ENCODE peak calls at places on chromosomes 12 and 14, in four cellular contexts. O is left ventricle myocardium inferior, X is neural progenitor cell, S is tibial artery. Z is an unnamed sample. For H3K27me3, the result is how much of the 10 kb centered on the place peaks cover.

GRCh38 chr14:76051717-76052459 is 66.3 kb downstream of the IFT43 start:
- DNase-seq in O (no peak), X (no peak), S (no peak), Z (no peak)

GRCh38 chr12:121531356-121531750 is 49.5 kb downstream of the KDM2B start:
- DNase-seq in O (no peak), X (no peak), S (no peak), Z (no peak)

GRCh38 chr12:95574799-95575452 is 23.6 kb upstream of the USP44 start:
- DNase-seq in O (no peak), X (peak), S (no peak), Z (no peak)

GRCh38 chr12:131249291-131250027 is 295.8 kb downstream of the ADGRD1 start:
- DNase-seq in O (no peak), X (no peak), S (peak), Z (no peak)

GRCh38 chr12:100460702-100461101 is 13.0 kb upstream of the NR1H4 start:
- DNase-seq in O (no peak), X (peak), S (no peak), Z (no peak)

GRCh38 chr12:79858518-79858917 is 76.4 kb downstream of the PPP1R12A start:
- DNase-seq in O (no peak), X (no peak), S (no peak), Z (no peak)

GRCh38 chr12:50174971-50175715 is 8.0 kb upstream of the CERS5 start:
- DNase-seq in O (no peak), X (peak), S (no peak), Z (no peak)

GRCh38 chr14:74438351-74438915 is 12.4 kb upstream of the SYNDIG1L start:
- DNase-seq in O (no peak), X (no peak), S (no peak), Z (no peak)

GRCh38 chr14:23548351-23549318 is 2.9 kb downstream of the ZFHX2 start:
- DNase-seq in O (no peak), X (peak), S (no peak), Z (no peak)

GRCh38 chr14:95507174-95507573 is 9.3 kb downstream of the SYNE3 start:
- DNase-seq in O (peak), X (no peak), S (peak), Z (peak)

GRCh38 chr14:55847766-55848165 is 267.8 kb downstream of the KTN1 start:
- DNase-seq in O (no peak), X (no peak), S (no peak), Z (no peak)

GRCh38 chr14:37057776-37058175 is 114.6 kb downstream of the SLC25A21 start:
- DNase-seq in O (no peak), X (no peak), S (no peak), Z (no peak)

GRCh38 chr14:22900088-22900799 is 17.2 kb downstream of the REM2 start:
- DNase-seq in O (no peak), X (peak), S (no peak), Z (no peak)

GRCh38 chr12:92538970-92539749 is 163.6 kb upstream of the PLEKHG7 start:
- DNase-seq in O (no peak), X (no peak), S (no peak), Z (no peak)

GRCh38 chr12:67426067-67426466 is 156.9 kb downstream of the CAND1 start:
- DNase-seq in O (no peak), X (no peak), S (no peak), Z (no peak)

GRCh38 chr12:30732954-30733637 is 21.7 kb downstream of the CAPRIN2 start:
- DNase-seq in O (no peak), X (no peak), S (no peak), Z (no peak)
- H3K27me3 ChIP-seq in O (under half), X (under half), S (under half), Z (under half)

GRCh38 chr12:99387661-99388060 is 259.9 kb upstream of the GARIN6 start:
- DNase-seq in O (no peak), X (no peak), S (no peak), Z (no peak)

GRCh38 chr12:99392091-99392850 is 255.3 kb upstream of the GARIN6 start:
- DNase-seq in O (no peak), X (no peak), S (no peak), Z (no peak)

GRCh38 chr12:99393763-99394162 is 253.8 kb upstream of the GARIN6 start:
- DNase-seq in O (no peak), X (no peak), S (no peak), Z (no peak)

GRCh38 chr12:99389751-99390150 is 257.8 kb upstream of the GARIN6 start:
- DNase-seq in O (no peak), X (no peak), S (no peak), Z (no peak)

DNA sequence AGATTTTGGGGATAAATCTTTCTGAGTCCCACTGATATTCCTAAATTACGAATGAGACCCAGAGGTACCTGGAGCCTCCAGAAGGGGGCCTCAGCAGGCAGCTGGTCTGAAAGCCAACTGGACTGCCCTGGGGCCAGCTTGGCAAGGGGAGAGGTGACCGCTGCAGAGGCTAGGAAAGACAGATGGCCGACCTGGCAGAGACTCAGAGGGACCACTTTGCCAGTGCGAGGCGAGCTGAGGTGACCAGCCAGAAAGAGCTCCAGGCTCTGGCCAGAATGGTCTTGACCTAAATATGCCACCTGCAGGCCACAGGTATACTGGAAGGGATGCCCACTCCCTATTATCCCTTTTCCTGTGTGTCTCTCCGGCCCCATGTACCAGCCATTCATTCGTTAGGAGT is 256.8 kb upstream of the GARIN6 start:
- DNase-seq in O (no peak), X (peak), S (no peak), Z (no peak)
- TF ChIP-seq CTCF in O (peak), X (peak), S (peak), Z (peak)

GRCh38 chr12:114397978-114398881 is 7.7 kb downstream of the TBX5 start:
- DNase-seq in O (no peak), X (peak), S (no peak), Z (no peak)

GRCh38 chr12:114396153-114396868 is 9.6 kb downstream of the TBX5 start:
- DNase-seq in O (no peak), X (peak), S (no peak), Z (no peak)

GRCh38 chr12:114396869-114397719 is 8.8 kb downstream of the TBX5 start:
- DNase-seq in O (no peak), X (peak), S (no peak), Z (no peak)

GRCh38 chr12:114393569-114393968 is 12.4 kb downstream of the TBX5 start:
- DNase-seq in O (no peak), X (no peak), S (no peak), Z (no peak)

DNA sequence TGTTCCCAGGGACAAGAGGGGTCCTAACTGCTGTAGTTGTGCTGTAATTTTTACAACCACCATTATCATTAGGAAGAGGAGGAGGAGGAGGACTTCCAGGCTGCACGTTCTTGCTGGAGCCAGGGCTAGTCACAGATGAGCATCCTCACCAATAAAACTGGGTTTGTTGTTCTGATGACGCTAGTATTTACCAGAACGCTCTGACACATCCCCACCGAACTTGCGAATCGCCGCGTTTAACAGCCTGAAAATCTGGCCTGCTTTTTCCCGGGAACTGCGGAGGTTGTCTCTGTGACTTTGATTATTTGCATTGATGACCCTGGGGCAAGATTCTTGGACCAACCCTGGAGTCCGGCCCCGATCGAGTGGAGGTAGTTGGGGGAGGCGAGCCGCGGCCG is 10.2 kb downstream of the TBX5 start:
- DNase-seq in O (no peak), X (no peak), S (no peak), Z (no peak)
- H3K27me3 ChIP-seq in O (half or more), X (half or more), S (half or more), Z (half or more)

GRCh38 chr14:106738075-106738474 is 1211.7 kb downstream of the TMEM121 start:
- DNase-seq in O (no peak), X (no peak), S (no peak), Z (no peak)
- TF ChIP-seq CTCF in O (no peak), X (no peak), S (no peak), Z (no peak)

DNA sequence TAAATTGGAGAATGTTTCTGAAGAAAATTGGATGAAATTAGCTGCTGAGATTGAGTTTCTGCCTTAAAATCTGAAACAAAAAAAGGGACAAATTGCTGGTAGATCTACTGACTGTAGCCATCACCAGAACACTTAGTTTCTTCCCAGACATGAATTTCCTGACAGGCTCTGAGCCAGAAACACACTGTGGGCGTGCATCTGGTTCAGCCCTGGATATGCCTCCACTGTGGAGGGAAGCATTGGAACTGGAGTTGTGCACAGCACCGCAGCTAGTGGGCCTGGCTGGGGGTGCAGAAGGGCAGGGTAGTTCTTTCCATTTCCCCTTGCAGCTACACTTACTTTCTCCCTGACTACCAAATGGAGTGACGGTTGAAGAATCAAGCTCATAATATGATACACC is 31.2 kb downstream of the CREBL2 start:
- DNase-seq in O (no peak), X (no peak), S (no peak), Z (no peak)
- H3K27me3 ChIP-seq in O (under half), X (under half), S (under half), Z (under half)

GRCh38 chr12:109714913-109715244 is 1.3 kb downstream of the FAM222A start:
- DNase-seq in O (no peak), X (no peak), S (no peak), Z (no peak)

GRCh38 chr12:109715310-109716091 is 1.9 kb downstream of the FAM222A start:
- DNase-seq in O (peak), X (peak), S (no peak), Z (no peak)

GRCh38 chr12:109714141-109714912 is 702 bp downstream of the FAM222A start:
- DNase-seq in O (peak), X (peak), S (peak), Z (no peak)

GRCh38 chr12:109711596-109712461 is 1.8 kb upstream of the FAM222A start:
- DNase-seq in O (peak), X (peak), S (no peak), Z (no peak)

DNA sequence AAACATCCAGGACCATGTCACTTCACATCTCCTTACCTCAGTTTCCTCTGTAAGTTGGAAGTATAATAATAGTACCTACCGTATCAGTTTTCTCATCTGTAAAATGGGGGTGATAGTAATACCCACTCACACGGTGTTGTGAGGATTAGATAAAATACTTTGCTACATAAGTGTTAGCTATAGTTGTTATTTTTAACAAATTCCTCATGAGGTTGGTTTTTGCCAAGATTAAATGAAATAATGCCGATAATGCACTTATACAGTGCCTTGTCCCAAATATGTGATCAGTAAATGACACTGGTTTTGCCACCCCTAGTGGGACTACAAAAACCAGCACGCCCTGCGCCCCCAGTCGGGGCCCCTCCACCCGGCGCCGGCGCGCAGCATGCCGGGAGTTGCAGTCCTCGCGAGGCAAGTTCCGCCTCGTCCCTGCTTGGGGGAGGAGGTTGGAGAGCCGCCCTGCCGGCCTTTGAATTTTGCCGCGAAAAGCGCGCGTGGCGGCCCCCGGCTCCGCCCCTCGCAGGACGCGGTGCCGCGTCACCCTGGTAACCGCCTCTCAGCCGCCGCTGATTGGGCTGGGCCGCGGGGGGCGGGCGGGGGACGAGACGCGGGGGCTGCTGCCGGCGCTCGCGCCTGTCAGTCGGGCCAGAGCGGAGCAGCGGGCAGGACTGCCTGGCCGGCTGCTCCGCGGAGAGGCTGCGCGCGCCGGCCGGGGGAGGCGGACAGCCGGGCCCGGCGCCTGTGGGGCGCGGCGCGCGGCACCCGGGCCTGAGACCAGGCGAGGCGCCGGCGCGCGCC is at the start of gene FAM222A:
- DNase-seq in O (peak), X (peak), S (peak), Z (peak)
- TF ChIP-seq CTCF in O (peak), X (no peak), S (no peak), Z (no peak)

GRCh38 chr14:60647837-60648168 is 1.5 kb downstream of the SIX1 start:
- DNase-seq in O (no peak), X (no peak), S (no peak), Z (no peak)

GRCh38 chr14:60650382-60650961 is 1.2 kb upstream of the SIX1 start:
- DNase-seq in O (no peak), X (peak), S (no peak), Z (no peak)

GRCh38 chr14:60648169-60648933 is 926 bp downstream of the SIX1 start:
- DNase-seq in O (no peak), X (peak), S (peak), Z (peak)

GRCh38 chr14:60649815-60650381 is 621 bp upstream of the SIX1 start:
- DNase-seq in O (no peak), X (peak), S (no peak), Z (no peak)

DNA sequence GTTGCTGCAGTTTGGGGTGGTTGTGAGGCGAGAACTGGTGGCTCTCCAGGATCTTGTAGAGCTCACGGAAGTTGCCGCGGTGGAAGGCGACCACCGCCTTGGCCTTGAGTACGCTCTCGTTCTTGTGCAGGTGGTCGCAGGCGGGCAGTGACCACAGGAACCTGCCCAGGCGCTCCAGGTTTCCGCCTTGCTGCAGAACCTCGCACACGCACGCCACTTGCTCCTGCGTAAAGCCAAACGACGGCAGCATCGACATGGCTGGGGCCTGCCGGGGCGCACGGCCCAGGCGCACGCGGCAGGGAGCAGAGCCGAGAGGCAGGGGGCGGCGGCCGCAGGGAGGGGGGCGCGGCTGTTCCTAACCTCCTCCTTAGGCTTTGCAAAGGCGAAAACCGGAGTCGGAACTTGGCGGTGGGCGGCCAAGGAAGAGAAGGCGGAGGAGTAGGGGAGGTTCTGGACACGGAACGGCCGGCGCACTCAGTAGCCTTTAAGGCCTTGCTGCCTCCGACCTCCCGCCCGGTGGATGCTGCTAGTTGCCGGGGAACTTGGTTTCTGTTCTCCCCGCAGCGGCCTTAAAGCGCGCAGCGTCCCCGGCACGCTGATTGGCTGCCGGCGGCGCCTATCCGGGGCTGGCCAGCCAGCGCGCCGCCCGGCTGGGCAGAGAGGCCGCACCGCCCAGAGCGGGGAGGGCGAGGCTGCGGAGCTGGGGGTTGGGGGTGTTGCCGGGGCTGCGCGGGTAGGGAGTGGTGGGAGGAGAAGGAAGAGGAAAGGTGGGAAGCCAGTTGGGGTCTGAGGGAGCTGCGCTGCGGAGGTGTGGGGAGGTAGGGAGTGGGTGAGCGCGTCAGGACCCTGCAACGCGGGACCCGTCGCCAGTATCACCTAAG is at the start of gene SIX1:
- DNase-seq in O (peak), X (peak), S (peak), Z (peak)
- H3K27me3 ChIP-seq in O (half or more), X (half or more), S (under half), Z (under half)

GRCh38 chr14:94180655-94181271 is 6.6 kb downstream of the PPP4R4 start:
- DNase-seq in O (no peak), X (peak), S (no peak), Z (no peak)
- TF ChIP-seq CTCF in O (peak), X (peak), S (peak), Z (peak)

GRCh38 chr14:60485057-60485599 is 735 bp downstream of the C14orf39 start:
- DNase-seq in O (no peak), X (peak), S (no peak), Z (no peak)

GRCh38 chr14:60488175-60488574 is 2.3 kb upstream of the C14orf39 start:
- DNase-seq in O (no peak), X (no peak), S (no peak), Z (no peak)

GRCh38 chr14:60487211-60487610 is 1.3 kb upstream of the C14orf39 start:
- DNase-seq in O (no peak), X (no peak), S (no peak), Z (no peak)

GRCh38 chr14:60482743-60483142 is 3.1 kb downstream of the C14orf39 start:
- DNase-seq in O (no peak), X (no peak), S (no peak), Z (no peak)

GRCh38 chr14:60485600-60486251 is at the start of gene C14orf39:
- DNase-seq in O (no peak), X (peak), S (no peak), Z (no peak)
- H3K27me3 ChIP-seq in O (half or more), X (half or more), S (under half), Z (half or more)